ENCODE peak calls at places on chromosomes 13 and 19, in ten cellular contexts. R is K562; T is kidney; V is colonic mucosa; X is CD4-positive, CD25-positive, alpha-beta regulatory T cell; J is CD8-positive, alpha-beta memory T cell; N is MM.1S; Z is thoracic aorta; Q is heart right ventricle; F is tibial nerve. S is an unnamed sample.
A peak's percentile ranks its signal among the peaks of the same experiment; 100 is the strongest.

GRCh38 chr19:35160629-35161433 is 6.3 kb downstream of the FXYD5 start:
- DNase-seq in R (no peak), T (no peak), V (no peak), X (no peak), J (no peak), N (no peak), Z (no peak), Q (no peak), F (no peak), S (no peak)

GRCh38 chr13:29523199-29523931 is 72.1 kb downstream of the SLC7A1 start:
- DNase-seq in R (no peak), T (no peak), V (no peak), X (no peak), J (no peak), N (no peak), Z (no peak), Q (peak; percentile 44), F (peak; percentile 47), S (no peak)

GRCh38 chr13:99876651-99877050 is 94.9 kb downstream of the ZIC5 start:
- DNase-seq in R (no peak), T (no peak), V (no peak), X (no peak), J (no peak), N (no peak), Z (no peak), Q (no peak), F (no peak), S (no peak)

GRCh38 chr13:47796816-47797215 is 204.3 kb downstream of the SUCLA2 start:
- DNase-seq in R (no peak), T (no peak), V (no peak), X (no peak), J (no peak), N (no peak), Z (no peak), Q (peak; percentile 15), F (no peak), S (peak; percentile 10)

GRCh38 chr13:75458696-75459422 is 23.1 kb downstream of the TBC1D4 start:
- DNase-seq in R (no peak), T (peak; percentile 85), V (peak; percentile 64), X (no peak), J (no peak), N (peak; percentile 74), Z (no peak), Q (peak; percentile 56), F (no peak), S (no peak)

GRCh38 chr19:8585894-8586750 is 8.9 kb upstream of the MYO1F start:
- DNase-seq in R (peak; percentile 80), T (no peak), V (peak; percentile 66), X (peak; percentile 58), J (no peak), N (peak; percentile 49), Z (no peak), Q (peak; percentile 63), F (no peak), S (no peak)

GRCh38 chr13:100951031-100951430 is 276.4 kb upstream of the TMTC4 start:
- DNase-seq in R (no peak), T (no peak), V (no peak), X (no peak), J (no peak), N (no peak), Z (no peak), Q (no peak), F (no peak), S (no peak)

GRCh38 chr13:29817604-29818378 is 32.6 kb downstream of the UBL3 start:
- DNase-seq in R (no peak), T (no peak), V (no peak), X (peak; percentile 28), J (no peak), N (peak; percentile 15), Z (no peak), Q (no peak), F (no peak), S (no peak)

DNA sequence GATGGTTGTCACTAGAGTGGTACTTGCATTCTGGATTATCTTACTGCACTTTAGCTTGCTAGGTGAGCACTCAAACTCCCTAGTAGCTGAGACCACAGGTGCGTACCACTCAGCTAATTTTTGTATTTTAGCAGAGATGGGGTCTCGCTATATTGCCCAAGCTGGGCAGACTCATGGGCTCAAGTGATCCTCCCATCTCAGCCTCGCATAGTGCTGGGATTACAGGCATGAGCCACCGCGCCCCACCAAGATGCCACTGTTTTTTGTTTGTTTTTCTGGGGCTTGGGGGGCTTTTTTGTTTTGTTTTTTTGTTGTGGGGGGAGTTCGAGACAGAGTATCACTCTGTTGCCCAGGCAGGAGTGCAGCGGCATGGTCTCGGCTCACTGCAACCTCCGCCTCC is 17.8 kb downstream of the LYPD3 start:
- DNase-seq in R (no peak), T (peak; percentile 27), V (no peak), X (no peak), J (no peak), N (no peak), Z (no peak), Q (no peak), F (no peak), S (no peak)
- H3K4me1 ChIP-seq in R (peaks cover 10% of the 10 kb centered on the region), T (peaks cover 2% of the 10 kb centered on the region), V (no peaks in the 10 kb centered on the region), X (peaks cover 5% of the 10 kb centered on the region), J (peaks cover 7% of the 10 kb centered on the region), N (no peaks in the 10 kb centered on the region), Z (no peaks in the 10 kb centered on the region), Q (peaks cover 5% of the 10 kb centered on the region), F (no peaks in the 10 kb centered on the region), S (no peaks in the 10 kb centered on the region)

DNA sequence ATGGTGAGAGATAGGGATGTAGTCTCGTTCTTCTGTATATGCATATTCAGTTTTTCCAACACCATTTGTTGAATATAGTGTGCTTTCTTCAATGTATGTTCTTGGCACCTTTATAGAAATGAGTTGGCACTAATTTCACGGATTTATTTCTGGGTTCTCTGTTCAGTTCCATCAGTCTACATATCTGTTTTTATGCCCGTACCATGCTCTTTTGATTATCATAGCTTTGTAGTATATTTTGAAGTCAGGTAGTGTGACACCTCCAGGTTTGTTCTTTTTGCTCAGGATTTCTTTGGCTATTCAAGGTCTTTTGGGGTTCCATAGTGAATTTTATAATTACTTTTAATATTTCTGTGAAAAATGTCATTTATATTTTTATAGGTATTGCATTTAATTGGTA is 14.5 kb upstream of the ZNF793 start:
- DNase-seq in R (no peak), T (no peak), V (no peak), X (no peak), J (no peak), N (no peak), Z (no peak), Q (no peak), F (no peak), S (no peak)
- H3K9me3 ChIP-seq in R (no peaks in the 10 kb centered on the region), T (peaks cover 15% of the 10 kb centered on the region), V (no peaks in the 10 kb centered on the region), X (peaks cover 57% of the 10 kb centered on the region), J (peaks cover 20% of the 10 kb centered on the region), N (no peaks in the 10 kb centered on the region), Z (peaks cover 72% of the 10 kb centered on the region), Q (peaks cover 97% of the 10 kb centered on the region), F (peaks cover 98% of the 10 kb centered on the region), S (peaks cover 6% of the 10 kb centered on the region)

DNA sequence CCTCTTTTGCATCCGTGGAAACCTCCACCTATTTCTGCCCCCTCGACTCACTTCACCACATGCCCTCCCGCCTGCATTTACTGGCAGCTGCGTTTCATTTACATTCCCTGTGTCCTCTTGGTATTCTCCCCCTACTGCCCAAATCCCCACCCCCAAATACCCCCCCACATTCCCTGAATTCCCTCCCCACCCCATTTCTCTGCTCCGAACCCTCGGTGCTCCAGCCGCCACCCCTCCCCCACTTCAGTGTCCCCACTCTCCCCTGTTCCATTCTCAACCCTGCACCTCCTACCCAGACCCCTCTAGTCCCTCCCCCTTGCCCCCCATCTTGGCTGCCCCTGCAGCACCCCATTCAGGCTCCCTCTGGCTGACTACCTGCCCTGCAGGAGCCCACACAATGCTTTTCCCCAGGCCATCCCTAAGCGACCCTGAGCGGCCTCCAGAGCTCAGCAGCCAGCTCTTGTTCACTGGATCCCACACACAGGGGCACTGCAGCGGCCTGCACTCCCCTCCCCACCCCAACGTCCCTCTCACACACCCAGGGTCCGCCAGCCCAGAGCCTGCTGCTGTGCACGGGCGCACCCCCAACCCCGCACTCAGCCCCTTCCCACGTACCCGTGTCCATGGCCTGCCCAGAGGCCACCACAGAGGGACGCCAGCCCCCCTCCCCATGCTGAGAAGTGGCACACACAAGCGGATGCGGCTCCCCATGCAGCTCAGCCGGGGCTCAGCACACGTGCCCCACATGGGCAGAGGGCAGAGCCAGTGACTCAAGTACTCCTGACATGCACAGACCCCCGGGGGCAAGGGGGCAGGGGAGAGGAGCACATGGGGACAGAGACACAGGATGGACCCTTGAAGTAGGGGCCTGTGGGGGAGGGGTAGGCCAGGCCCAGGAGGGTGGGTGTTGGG is 26.3 kb downstream of the SHANK1 start:
- DNase-seq in R (no peak), T (no peak), V (no peak), X (no peak), J (no peak), N (no peak), Z (no peak), Q (no peak), F (no peak), S (no peak)
- H3K4me3 ChIP-seq in R (no peak overlapping the region), T (no peak overlapping the region), V (no peak overlapping the region), X (no peak overlapping the region), J (no peak overlapping the region), N (no peak overlapping the region), Z (no peak overlapping the region), Q (no peak overlapping the region), F (no peak overlapping the region), S (no peak overlapping the region)

GRCh38 chr19:2240881-2241760 is 4.5 kb downstream of the SF3A2 start:
- DNase-seq in R (no peak), T (peak; percentile 66), V (no peak), X (no peak), J (no peak), N (no peak), Z (no peak), Q (no peak), F (no peak), S (no peak)

GRCh38 chr19:2242811-2243210 is 6.2 kb downstream of the SF3A2 start:
- DNase-seq in R (no peak), T (no peak), V (no peak), X (no peak), J (no peak), N (no peak), Z (no peak), Q (no peak), F (no peak), S (no peak)

GRCh38 chr19:2244122-2244411 is 5.1 kb upstream of the AMH start:
- DNase-seq in R (no peak), T (peak; percentile 65), V (no peak), X (no peak), J (no peak), N (no peak), Z (no peak), Q (no peak), F (no peak), S (no peak)

GRCh38 chr19:2243274-2244121 is 5.6 kb upstream of the AMH start:
- DNase-seq in R (no peak), T (peak; percentile 68), V (no peak), X (no peak), J (no peak), N (no peak), Z (no peak), Q (no peak), F (no peak), S (no peak)

GRCh38 chr19:2242092-2242537 is 5.5 kb downstream of the SF3A2 start:
- DNase-seq in R (no peak), T (peak; percentile 69), V (no peak), X (no peak), J (no peak), N (no peak), Z (no peak), Q (no peak), F (no peak), S (no peak)
- H3K4me1 ChIP-seq in R (peaks cover 60% of the 10 kb centered on the region), T (peaks cover 41% of the 10 kb centered on the region), V (peaks cover 24% of the 10 kb centered on the region), X (peaks cover 63% of the 10 kb centered on the region), J (peaks cover 64% of the 10 kb centered on the region), N (peaks cover 20% of the 10 kb centered on the region), Z (peaks cover 65% of the 10 kb centered on the region), Q (peaks cover 52% of the 10 kb centered on the region), F (no peaks in the 10 kb centered on the region), S (peaks cover 11% of the 10 kb centered on the region)

GRCh38 chr13:41962994-41963393 is 2.1 kb upstream of the VWA8 start:
- DNase-seq in R (no peak), T (no peak), V (no peak), X (no peak), J (no peak), N (no peak), Z (no peak), Q (no peak), F (no peak), S (no peak)
- H3K9me3 ChIP-seq in R (no peaks in the 10 kb centered on the region), T (no peaks in the 10 kb centered on the region), V (no peaks in the 10 kb centered on the region), X (no peaks in the 10 kb centered on the region), J (no peaks in the 10 kb centered on the region), N (no peaks in the 10 kb centered on the region), Z (no peaks in the 10 kb centered on the region), Q (no peaks in the 10 kb centered on the region), F (no peaks in the 10 kb centered on the region), S (no peaks in the 10 kb centered on the region)

S was measured in HAP-1.